ENCODE peak calls at places on chromosomes 4 and X, in four cellular contexts. C, W, X and J are unnamed samples.

GRCh38 chr4:184344435-184344834 is 126.8 kb upstream of the ENPP6 start:
- DNase-seq in W (no peak), X (no peak), C (no peak), J (no peak)

GRCh38 chr4:15004701-15005301 is 2.5 kb downstream of the CPEB2 start:
- DNase-seq in X (peak; percentile 54), W (peak; percentile 65), C (no peak), J (peak; percentile 71)

GRCh38 chrX:18574591-18574990 is 97.3 kb downstream of the RS1 start:
- DNase-seq in C (no peak), W (no peak), X (peak; percentile 81), J (peak; percentile 68)

GRCh38 chr4:140448830-140449229 is 21.4 kb upstream of the CLGN start:
- DNase-seq in C (no peak), X (no peak), W (no peak), J (peak; percentile 13)

GRCh38 chrX:71652405-71652804 is 14.9 kb upstream of the LOC101059915 start:
- DNase-seq in C (no peak), W (peak; percentile 41), X (peak; percentile 59), J (peak; percentile 56)

GRCh38 chr4:13881880-13882279 is 254.4 kb upstream of the BOD1L1 start:
- DNase-seq in C (no peak), X (no peak), W (no peak), J (no peak)

GRCh38 chr4:77433102-77433733 is 172.4 kb upstream of the CXCL13 start:
- DNase-seq in X (peak; percentile 2), C (no peak), W (peak; percentile 18), J (peak; percentile 56)

GRCh38 chrX:83845397-83845796 is 15.5 kb upstream of the CYLC1 start:
- DNase-seq in X (peak; percentile 22), W (peak; percentile 9), C (no peak), J (peak; percentile 1)

GRCh38 chr4:154399259-154399974 is 92.2 kb downstream of the DCHS2 start:
- DNase-seq in C (no peak), X (peak; percentile 8), W (peak; percentile 31), J (no peak)

GRCh38 chr4:140012688-140013087 is 141.3 kb downstream of the MAML3 start:
- DNase-seq in X (peak; percentile 95), W (peak; percentile 26), C (no peak), J (peak; percentile 92)

GRCh38 chr4:1043658-1044468 is 32.4 kb downstream of the FGFRL1 start:
- DNase-seq in W (peak; percentile 95), X (peak; percentile 99), C (peak; percentile 87), J (peak; percentile 98)

GRCh38 chr4:148215202-148215601 is 227.0 kb downstream of the NR3C2 start:
- DNase-seq in C (no peak), X (no peak), W (no peak), J (peak; percentile 11)

GRCh38 chrX:112840382-112841113 is at the start of gene AMOT:
- DNase-seq in X (peak; percentile 60), C (no peak), W (peak; percentile 54), J (peak; percentile 77)

GRCh38 chr4:7912826-7913225 is 26.8 kb downstream of the AFAP1 start:
- DNase-seq in W (no peak), C (no peak), X (no peak), J (no peak)

GRCh38 chrX:104987063-104987462 is 233.4 kb downstream of the TEX13A start:
- DNase-seq in X (no peak), C (no peak), W (no peak), J (peak; percentile 49)

GRCh38 chr4:87559090-87559837 is 30.1 kb upstream of the SPARCL1 start:
- DNase-seq in C (no peak), X (no peak), W (no peak), J (no peak)

GRCh38 chr4:140755811-140756291 is 334 bp downstream of the TBC1D9 start:
- DNase-seq in X (peak; percentile 46), C (no peak), W (no peak), J (peak; percentile 70)

GRCh38 chr4:37890501-37891220 is at the start of gene TBC1D1:
- DNase-seq in W (no peak), C (no peak), X (no peak), J (no peak)

GRCh38 chr4:77797239-77797638 is 21.9 kb downstream of the CNOT6L start:
- DNase-seq in X (no peak), C (no peak), W (no peak), J (no peak)

GRCh38 chr4:41142946-41143720 is 71.2 kb downstream of the APBB2 start:
- DNase-seq in C (no peak), X (peak; percentile 92), W (no peak), J (peak; percentile 62)

GRCh38 chr4:94798808-94799207 is 41.1 kb downstream of the BMPR1B start:
- DNase-seq in C (no peak), X (peak; percentile 55), W (no peak), J (peak; percentile 29)

GRCh38 chrX:38262715-38263620 is 42.3 kb upstream of the SRPX start:
- DNase-seq in X (peak; percentile 72), C (no peak), W (no peak), J (peak; percentile 29)

GRCh38 chrX:70129811-70130210 is 3.4 kb upstream of the IGBP1 start:
- DNase-seq in C (no peak), W (no peak), X (peak; percentile 31), J (no peak)

GRCh38 chrX:23118890-23119527 is 119.2 kb downstream of the DDX53 start:
- DNase-seq in W (no peak), C (no peak), X (no peak), J (no peak)

GRCh38 chr4:30722916-30723270 is 2.7 kb downstream of the PCDH7 start:
- DNase-seq in C (no peak), X (no peak), W (no peak), J (peak; percentile 46)

GRCh38 chr4:68651932-68652331 is 18.5 kb downstream of the UGT2B15 start:
- DNase-seq in W (no peak), X (no peak), C (no peak), J (no peak)
- TF ChIP-seq CTCF in W (no peak), X (no peak), C (no peak), J (no peak)

GRCh38 chrX:16745659-16746058 is 26.2 kb downstream of the SYAP1 start:
- DNase-seq in X (no peak), C (no peak), W (no peak), J (no peak)

GRCh38 chrX:16745102-16745501 is 25.7 kb downstream of the SYAP1 start:
- DNase-seq in C (no peak), W (no peak), X (no peak), J (no peak)

GRCh38 chrX:16754019-16754418 is 32.2 kb upstream of the TXLNG start:
- DNase-seq in X (no peak), W (no peak), C (no peak), J (no peak)

GRCh38 chrX:16748425-16748824 is 29.0 kb downstream of the SYAP1 start:
- DNase-seq in W (no peak), X (no peak), C (no peak), J (no peak)

GRCh38 chrX:16750136-16750535 is 30.7 kb downstream of the SYAP1 start:
- DNase-seq in C (no peak), X (no peak), W (no peak), J (no peak)
- H3K9me1 ChIP-seq in C (no peaks in the 10 kb centered on the region), X (peaks cover 4% of the 10 kb centered on the region), W (no peaks in the 10 kb centered on the region), J (no peaks in the 10 kb centered on the region)

DNA sequence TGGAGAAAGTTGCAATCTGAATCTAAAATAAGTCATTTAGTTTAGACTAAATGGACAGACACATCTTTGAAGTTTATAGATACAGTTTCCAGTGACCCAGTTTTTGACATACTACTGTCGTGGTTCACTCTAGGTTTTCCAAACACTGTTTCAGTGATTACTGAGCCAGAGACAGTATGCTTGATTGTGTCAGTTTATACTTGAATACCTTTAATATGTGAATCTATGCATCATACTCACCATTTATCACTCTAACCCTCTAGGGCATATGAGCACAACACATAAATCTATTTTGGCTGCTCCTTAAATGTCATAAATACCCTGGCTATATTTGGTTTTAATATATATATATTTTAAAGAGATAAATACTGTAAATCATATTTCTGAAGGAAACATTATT is 173.5 kb downstream of the GRID2 start:
- DNase-seq in C (no peak), W (no peak), X (no peak), J (no peak)
- TF ChIP-seq CTCF in C (no peak), W (no peak), X (no peak), J (no peak)

GRCh38 chr4:174929346-174929745 is 11.2 kb downstream of the ADAM29 start:
- DNase-seq in W (no peak), X (no peak), C (no peak), J (no peak)

GRCh38 chr4:174928575-174929253 is 10.6 kb downstream of the ADAM29 start:
- DNase-seq in X (no peak), C (no peak), W (no peak), J (no peak)

GRCh38 chr4:174926958-174927357 is 8.8 kb downstream of the ADAM29 start:
- DNase-seq in X (no peak), W (no peak), C (no peak), J (no peak)

GRCh38 chr4:174930895-174931294 is 12.7 kb downstream of the ADAM29 start:
- DNase-seq in W (no peak), X (no peak), C (no peak), J (no peak)

DNA sequence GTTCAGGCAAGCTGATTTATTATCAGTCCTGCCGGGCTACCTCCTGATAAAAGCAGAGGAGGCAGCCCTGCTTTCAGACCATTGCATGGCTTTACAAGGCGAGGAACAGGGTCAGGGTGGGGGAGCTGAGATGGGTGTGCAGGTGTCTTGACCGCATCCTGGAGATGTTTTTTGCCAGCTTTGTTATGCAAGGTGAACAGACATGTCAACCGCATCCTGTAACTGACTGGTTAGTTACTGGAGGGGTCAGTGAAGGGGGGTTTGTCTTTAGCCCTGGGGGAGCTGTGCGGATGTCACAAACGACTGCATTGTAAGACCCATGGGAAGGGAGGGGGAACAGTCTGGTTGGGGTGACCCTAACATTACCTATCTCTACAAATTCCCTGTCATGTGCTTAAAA is 10.0 kb downstream of the ADAM29 start:
- DNase-seq in C (no peak), W (no peak), X (no peak), J (no peak)
- H3K9me1 ChIP-seq in C (no peaks in the 10 kb centered on the region), W (no peaks in the 10 kb centered on the region), X (no peaks in the 10 kb centered on the region), J (no peaks in the 10 kb centered on the region)

GRCh38 chr4:70269674-70270073 is 27.3 kb downstream of the CSN3 start:
- DNase-seq in C (no peak), W (no peak), X (no peak), J (peak; percentile 10)
- TF ChIP-seq CTCF in C (peak; percentile 14), W (no peak), X (no peak), J (no peak)

GRCh38 chrX:19627533-19627932 is 112.2 kb upstream of the MAP3K15 start:
- DNase-seq in W (no peak), C (no peak), X (peak; percentile 13), J (no peak)
- H3K9me1 ChIP-seq in W (no peaks in the 10 kb centered on the region), C (no peaks in the 10 kb centered on the region), X (no peaks in the 10 kb centered on the region), J (no peaks in the 10 kb centered on the region)

GRCh38 chr4:156111706-156112105 is 158.0 kb upstream of the CTSO start:
- DNase-seq in X (no peak), C (no peak), W (no peak), J (no peak)

GRCh38 chr4:156118821-156119220 is 165.2 kb upstream of the CTSO start:
- DNase-seq in W (no peak), X (peak; percentile 13), C (no peak), J (no peak)

GRCh38 chr4:156109943-156110925 is 156.6 kb upstream of the CTSO start:
- DNase-seq in W (no peak), C (peak; percentile 65), X (peak; percentile 8), J (peak; percentile 6)

DNA sequence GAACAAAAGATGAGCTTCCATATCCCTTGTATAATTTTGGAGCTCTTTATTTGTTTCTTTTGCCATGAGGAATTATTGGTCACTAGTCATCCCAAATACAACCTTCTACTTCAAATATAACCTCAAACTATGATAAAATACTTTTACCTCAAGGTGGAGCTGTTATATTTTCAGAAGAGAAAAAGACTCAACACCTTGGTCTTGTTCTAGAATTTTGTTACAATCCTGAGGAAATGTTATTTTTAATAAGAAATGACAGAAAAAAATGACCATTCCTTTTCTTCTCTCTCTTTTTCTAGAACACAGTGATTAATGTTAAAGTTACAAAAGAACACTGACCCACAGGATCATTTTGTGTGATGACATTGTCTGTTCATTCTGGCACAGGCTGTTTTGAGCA is 159.5 kb upstream of the CTSO start:
- DNase-seq in X (no peak), W (no peak), C (no peak), J (no peak)
- TF ChIP-seq CTCF in X (no peak), W (no peak), C (no peak), J (no peak)